ENCODE peak calls at places on chromosome 19, in nine cellular contexts. X, A, P, F, W, L, M, Z and G are unnamed samples.

GRCh38 chr19:49801966-49802661 is 11.0 kb downstream of the FUZ start:
- DNase-seq in X (peak; percentile 54), A (peak; percentile 80), P (peak; percentile 93), F (peak; percentile 93), W (peak; percentile 82), L (no peak), M (no peak), Z (peak; percentile 67), G (no peak)

GRCh38 chr19:35153701-35154534 is 617 bp upstream of the FXYD5 start:
- DNase-seq in X (no peak), A (peak; percentile 76), P (peak; percentile 88), F (peak; percentile 48), W (no peak), L (peak; percentile 67), M (no peak), Z (peak; percentile 15), G (no peak)

GRCh38 chr19:17332677-17333581 is 1.7 kb downstream of the ANO8 start:
- DNase-seq in X (no peak), A (peak; percentile 59), P (peak; percentile 94), F (peak; percentile 65), W (no peak), L (no peak), M (peak; percentile 35), Z (no peak), G (peak; percentile 72)

GRCh38 chr19:6713773-6714692 is 6.4 kb downstream of the C3 start:
- DNase-seq in X (no peak), A (no peak), P (no peak), F (no peak), W (no peak), L (no peak), M (no peak), Z (no peak), G (no peak)

GRCh38 chr19:38003427-38004099 is 96.6 kb downstream of the SIPA1L3 start:
- DNase-seq in X (peak; percentile 52), A (peak; percentile 40), P (peak; percentile 84), F (peak; percentile 86), W (no peak), L (no peak), M (peak; percentile 93), Z (peak; percentile 85), G (peak; percentile 78)

GRCh38 chr19:18496167-18496979 is 25.5 kb downstream of the ELL start:
- DNase-seq in X (no peak), A (no peak), P (no peak), F (peak; percentile 43), W (no peak), L (peak; percentile 33), M (peak; percentile 88), Z (peak; percentile 8), G (no peak)

GRCh38 chr19:19448238-19448544 is 42.7 kb downstream of the GATAD2A start:
- DNase-seq in X (no peak), A (no peak), P (no peak), F (no peak), W (no peak), L (no peak), M (no peak), Z (no peak), G (no peak)

GRCh38 chr19:4010808-4011110 is 3.2 kb downstream of the PIAS4 start:
- DNase-seq in X (no peak), A (no peak), P (no peak), F (no peak), W (no peak), L (no peak), M (no peak), Z (no peak), G (no peak)

GRCh38 chr19:8240274-8241229 is 31.4 kb downstream of the CERS4 start:
- DNase-seq in X (peak; percentile 75), A (peak; percentile 61), P (peak; percentile 75), F (peak; percentile 98), W (peak; percentile 36), L (peak; percentile 32), M (peak; percentile 40), Z (peak; percentile 45), G (peak; percentile 7)

GRCh38 chr19:3535235-3535921 is 3.6 kb upstream of the TEKTIP1 start:
- DNase-seq in X (no peak), A (no peak), P (no peak), F (no peak), W (no peak), L (no peak), M (no peak), Z (no peak), G (no peak)

GRCh38 chr19:35818445-35818844 is 5.8 kb upstream of the PRODH2 start:
- DNase-seq in X (no peak), A (no peak), P (no peak), F (no peak), W (no peak), L (no peak), M (no peak), Z (no peak), G (no peak)

GRCh38 chr19:53906211-53907192 is 2.6 kb upstream of the CACNG7 start:
- DNase-seq in X (no peak), A (peak; percentile 84), P (peak; percentile 81), F (peak; percentile 37), W (no peak), L (peak; percentile 57), M (no peak), Z (no peak), G (no peak)

GRCh38 chr19:40803857-40804782 is 5.1 kb downstream of the EGLN2 start:
- DNase-seq in X (no peak), A (no peak), P (peak; percentile 56), F (no peak), W (no peak), L (peak; percentile 30), M (no peak), Z (no peak), G (no peak)